ENCODE peak calls at places on chromosomes 2 and 18, in ten cellular contexts. S, W, I, Y, L, H, T, B, Z and N are unnamed samples.

GRCh38 chr2:44543773-44544725 is 182.3 kb downstream of the CAMKMT start:
- DNase-seq in Z (no peak), W (peak; percentile 66), L (peak; percentile 55), Y (peak; percentile 40), B (no peak), I (no peak), T (no peak), S (no peak), H (no peak), N (no peak)

GRCh38 chr2:26355038-26355995 is 8.7 kb upstream of the ADGRF3 start:
- DNase-seq in T (peak; percentile 81), L (peak; percentile 93), Y (peak; percentile 90), W (peak; percentile 57), I (no peak), S (no peak), B (no peak), Z (no peak), H (no peak), N (peak; percentile 72)

GRCh38 chr18:36377626-36378025 is 80.1 kb downstream of the FHOD3 start:
- DNase-seq in B (no peak), T (no peak), S (no peak), Y (no peak), L (no peak), W (no peak), H (no peak), Z (no peak), I (no peak), N (no peak)

GRCh38 chr18:44589709-44590108 is 91.0 kb upstream of the SETBP1 start:
- DNase-seq in B (no peak), W (no peak), L (peak; percentile 85), Z (no peak), I (no peak), S (no peak), T (peak; percentile 44), Y (peak; percentile 85), H (no peak), N (peak; percentile 50)

GRCh38 chr2:132645176-132645575 is 24.8 kb downstream of the LYPD1 start:
- DNase-seq in I (no peak), W (no peak), T (no peak), L (no peak), S (no peak), Y (no peak), H (no peak), Z (no peak), B (no peak), N (no peak)

GRCh38 chr2:1051075-1051474 is 100.4 kb downstream of the SNTG2 start:
- DNase-seq in Z (no peak), H (no peak), S (no peak), L (peak; percentile 8), I (no peak), T (no peak), Y (no peak), B (no peak), W (no peak), N (no peak)

GRCh38 chr2:192286093-192286701 is 91.5 kb upstream of the TMEFF2 start:
- DNase-seq in B (no peak), L (peak; percentile 69), Y (peak; percentile 55), H (no peak), W (no peak), T (peak; percentile 15), S (no peak), I (no peak), Z (no peak), N (no peak)

GRCh38 chr2:26455801-26456700 is 21.9 kb downstream of the OTOF start:
- DNase-seq in W (no peak), L (no peak), S (peak; percentile 47), H (no peak), B (no peak), Y (no peak), Z (no peak), I (no peak), T (no peak), N (no peak)

GRCh38 chr2:73099486-73099885 is 13.3 kb downstream of the RAB11FIP5 start:
- DNase-seq in Y (no peak), H (no peak), S (no peak), I (no peak), T (no peak), L (no peak), Z (no peak), B (no peak), W (no peak), N (no peak)

GRCh38 chr2:11749646-11750349 is 3.4 kb downstream of the LPIN1 start:
- DNase-seq in T (no peak), Z (no peak), L (peak; percentile 19), I (no peak), W (no peak), B (no peak), S (no peak), H (no peak), Y (peak; percentile 59), N (no peak)

GRCh38 chr2:24164416-24164973 is 10.4 kb upstream of the FAM228A start:
- DNase-seq in L (no peak), Y (no peak), H (no peak), T (no peak), Z (no peak), W (peak; percentile 67), I (no peak), S (no peak), B (peak; percentile 54), N (no peak)

GRCh38 chr2:48733067-48733503 is 22.4 kb downstream of the LHCGR start:
- DNase-seq in W (no peak), B (no peak), S (no peak), T (no peak), Z (no peak), I (no peak), L (no peak), Y (no peak), H (no peak), N (no peak)

GRCh38 chr2:234178309-234179030 is 128.0 kb downstream of the SPP2 start:
- DNase-seq in W (peak; percentile 41), Z (no peak), H (no peak), S (no peak), B (no peak), L (peak; percentile 51), T (no peak), I (no peak), Y (peak; percentile 87), N (no peak)

GRCh38 chr2:45833301-45833967 is 182.0 kb downstream of the PRKCE start:
- DNase-seq in B (no peak), Y (no peak), I (no peak), T (no peak), L (no peak), H (no peak), Z (no peak), W (no peak), S (no peak), N (no peak)

GRCh38 chr18:48605408-48605845 is 66.6 kb downstream of the CTIF start:
- DNase-seq in S (no peak), B (no peak), I (no peak), L (peak; percentile 35), Y (peak; percentile 64), T (no peak), H (no peak), W (peak; percentile 91), Z (no peak), N (no peak)

GRCh38 chr2:61793389-61793836 is 60.4 kb downstream of the FAM161A start:
- DNase-seq in H (peak; percentile 44), L (peak; percentile 44), B (peak; percentile 81), T (peak; percentile 12), Z (peak; percentile 54), Y (peak; percentile 69), S (no peak), I (peak; percentile 47), W (peak; percentile 87), N (peak; percentile 2)

GRCh38 chr18:32019251-32019943 is 772 bp downstream of the RNF125 start:
- DNase-seq in Y (peak; percentile 59), H (peak; percentile 28), L (peak; percentile 30), B (peak; percentile 58), I (peak; percentile 43), Z (peak; percentile 50), W (peak; percentile 58), S (peak; percentile 52), T (no peak), N (no peak)